ENCODE peak calls at places on chromosomes 12 and 14, in nine cellular contexts. R, A, Q, U, Z, M, I, C and T are unnamed samples.

GRCh38 chr14:104766863-104767633 is 14.1 kb downstream of the SIVA1 start:
- DNase-seq in R (no peak), A (no peak), Q (no peak), U (no peak), Z (no peak), M (no peak), I (no peak), C (peak; percentile 93), T (no peak)

GRCh38 chr12:125552223-125552747 is 487.1 kb downstream of the AACS start:
- DNase-seq in R (no peak), A (no peak), Q (no peak), U (no peak), Z (no peak), M (no peak), I (no peak), C (no peak), T (no peak)

GRCh38 chr12:68761442-68761812 is 15.5 kb downstream of the SLC35E3 start:
- DNase-seq in R (no peak), A (no peak), Q (no peak), U (no peak), Z (no peak), M (no peak), I (no peak), C (no peak), T (no peak)

GRCh38 chr12:19739195-19739776 is 300.0 kb downstream of the AEBP2 start:
- DNase-seq in R (peak; percentile 30), A (peak; percentile 64), Q (peak; percentile 30), U (no peak), Z (no peak), M (peak; percentile 66), I (peak; percentile 58), C (peak; percentile 41), T (no peak)

GRCh38 chr12:30180602-30181001 is 396.9 kb upstream of the TMTC1 start:
- DNase-seq in R (no peak), A (no peak), Q (no peak), U (no peak), Z (no peak), M (no peak), I (no peak), C (no peak), T (no peak)

GRCh38 chr12:116319851-116320621 is 42.5 kb upstream of the MED13L start:
- DNase-seq in R (no peak), A (peak; percentile 90), Q (no peak), U (peak; percentile 36), Z (no peak), M (no peak), I (no peak), C (no peak), T (no peak)

GRCh38 chr14:68792830-68793733 is at the start of gene ZFP36L1:
- DNase-seq in R (peak; percentile 100), A (peak; percentile 96), Q (peak; percentile 48), U (peak; percentile 94), Z (peak; percentile 92), M (peak; percentile 91), I (peak; percentile 20), C (peak; percentile 89), T (peak; percentile 92)

GRCh38 chr14:72049462-72049861 is 117.2 kb downstream of the RGS6 start:
- DNase-seq in R (no peak), A (peak; percentile 30), Q (no peak), U (no peak), Z (no peak), M (no peak), I (no peak), C (no peak), T (no peak)

GRCh38 chr12:75599061-75599460 is 87.7 kb upstream of the KRR1 start:
- DNase-seq in R (no peak), A (no peak), Q (no peak), U (no peak), Z (no peak), M (no peak), I (no peak), C (no peak), T (no peak)

GRCh38 chr12:79001404-79001803 is 136.8 kb downstream of the SYT1 start:
- DNase-seq in R (no peak), A (no peak), Q (no peak), U (no peak), Z (no peak), M (no peak), I (no peak), C (no peak), T (no peak)

GRCh38 chr14:45094275-45094674 is 10.4 kb downstream of the PRPF39 start:
- DNase-seq in R (no peak), A (no peak), Q (no peak), U (no peak), Z (no peak), M (no peak), I (no peak), C (no peak), T (no peak)

GRCh38 chr14:105151838-105152793 is 16.5 kb downstream of the JAG2 start:
- DNase-seq in R (no peak), A (no peak), Q (no peak), U (no peak), Z (no peak), M (no peak), I (no peak), C (no peak), T (no peak)

GRCh38 chr12:55172686-55173085 is 46.5 kb downstream of the OR9K2 start:
- DNase-seq in R (no peak), A (peak; percentile 67), Q (no peak), U (no peak), Z (no peak), M (no peak), I (no peak), C (no peak), T (no peak)

GRCh38 chr14:64675246-64675645 is 29.0 kb upstream of the PLEKHG3 start:
- DNase-seq in R (no peak), A (no peak), Q (no peak), U (no peak), Z (no peak), M (no peak), I (no peak), C (no peak), T (no peak)

GRCh38 chr12:132451172-132451835 is 38.6 kb upstream of the FBRSL1 start:
- DNase-seq in R (no peak), A (no peak), Q (no peak), U (no peak), Z (no peak), M (no peak), I (no peak), C (no peak), T (no peak)

GRCh38 chr14:26605602-26606001 is 7.8 kb upstream of the NOVA1 start:
- DNase-seq in R (no peak), A (no peak), Q (no peak), U (no peak), Z (no peak), M (no peak), I (no peak), C (no peak), T (no peak)

GRCh38 chr12:104485651-104486341 is 29.0 kb downstream of the CHST11 start:
- DNase-seq in R (no peak), A (no peak), Q (no peak), U (peak; percentile 39), Z (no peak), M (no peak), I (no peak), C (no peak), T (peak; percentile 85)

GRCh38 chr12:48300774-48301173 is 49.9 kb downstream of the ZNF641 start:
- DNase-seq in R (no peak), A (no peak), Q (no peak), U (no peak), Z (no peak), M (no peak), I (no peak), C (no peak), T (no peak)

GRCh38 chr14:81031488-81031887 is 76.1 kb downstream of the TSHR start:
- DNase-seq in R (no peak), A (peak; percentile 1), Q (no peak), U (no peak), Z (peak; percentile 70), M (no peak), I (no peak), C (no peak), T (no peak)

GRCh38 chr12:79885956-79886490 is 48.9 kb downstream of the PPP1R12A start:
- DNase-seq in R (no peak), A (no peak), Q (no peak), U (no peak), Z (no peak), M (no peak), I (no peak), C (no peak), T (no peak)

GRCh38 chr14:85332401-85332800 is 197.5 kb upstream of the FLRT2 start:
- DNase-seq in R (no peak), A (peak; percentile 87), Q (no peak), U (no peak), Z (no peak), M (no peak), I (no peak), C (no peak), T (no peak)

GRCh38 chr12:2902287-2902880 is 11.7 kb downstream of the TULP3 start:
- DNase-seq in R (no peak), A (peak; percentile 8), Q (peak; percentile 91), U (no peak), Z (peak; percentile 49), M (peak; percentile 43), I (no peak), C (no peak), T (no peak)

GRCh38 chr12:104672501-104673265 is 215.9 kb downstream of the CHST11 start:
- DNase-seq in R (no peak), A (peak; percentile 80), Q (no peak), U (no peak), Z (no peak), M (no peak), I (no peak), C (no peak), T (no peak)

GRCh38 chr12:74725154-74725553 is 187.5 kb downstream of the ATXN7L3B start:
- DNase-seq in R (peak; percentile 10), A (no peak), Q (no peak), U (no peak), Z (no peak), M (no peak), I (no peak), C (no peak), T (no peak)

GRCh38 chr12:32083489-32083888 is 23.2 kb upstream of the BICD1 start:
- DNase-seq in R (no peak), A (peak; percentile 44), Q (no peak), U (no peak), Z (no peak), M (no peak), I (no peak), C (no peak), T (no peak)

GRCh38 chr14:65972346-65972745 is 513.8 kb upstream of the CCDC196 start:
- DNase-seq in R (no peak), A (no peak), Q (no peak), U (no peak), Z (no peak), M (no peak), I (no peak), C (no peak), T (no peak)

GRCh38 chr14:100873083-100873482 is 30.4 kb downstream of the RTL1 start:
- DNase-seq in R (no peak), A (no peak), Q (no peak), U (no peak), Z (no peak), M (no peak), I (no peak), C (no peak), T (no peak)

GRCh38 chr14:99481745-99482099 is 513 bp downstream of the CCNK start:
- DNase-seq in R (no peak), A (peak; percentile 61), Q (no peak), U (no peak), Z (no peak), M (no peak), I (peak; percentile 33), C (no peak), T (no peak)

GRCh38 chr12:132516064-132517012 is 26.4 kb downstream of the FBRSL1 start:
- DNase-seq in R (no peak), A (no peak), Q (no peak), U (no peak), Z (no peak), M (no peak), I (no peak), C (no peak), T (no peak)

GRCh38 chr14:68401320-68401719 is 391.5 kb downstream of the ZFP36L1 start:
- DNase-seq in R (no peak), A (peak; percentile 92), Q (no peak), U (no peak), Z (no peak), M (no peak), I (no peak), C (no peak), T (no peak)

GRCh38 chr14:59918824-59919581 is 941 bp upstream of the LRRC9 start:
- DNase-seq in R (peak; percentile 71), A (peak; percentile 27), Q (peak; percentile 58), U (peak; percentile 14), Z (no peak), M (peak; percentile 51), I (peak; percentile 26), C (peak; percentile 32), T (no peak)